ENCODE peak calls at places on chromosomes 13 and 19, in eight cellular contexts. One of them, this sample, is unnamed.

GRCh38 chr19:10209305-10209704 is 14.6 kb upstream of the DNMT1 start:
- DNase-seq in NCI-H1048: no peak
- DNase-seq in A549: no peak
- DNase-seq in iris pigment epithelial cell: peak; percentile 51
- DNase-seq in stimulated activated CD8-positive, alpha-beta memory T cell treated with anti-CD3 and anti-CD28 coated beads, Interleukin-2, amount 100 ng/mL, for 1 hour: no peak
- DNase-seq in endothelial cell: no peak
- DNase-seq in stimulated activated CD4-positive, alpha-beta T cell treated with anti-CD3 and anti-CD28 coated beads, Interleukin-4, amount 100 ng/mL, for 24 hours: no peak
- DNase-seq in T-helper 2 cell: no peak
- DNase-seq in this sample: no peak

GRCh38 chr13:78298657-78299056 is 304.7 kb downstream of the POU4F1 start:
- DNase-seq in endothelial cell: no peak
- DNase-seq in T-helper 2 cell: no peak
- DNase-seq in NCI-H1048: no peak
- DNase-seq in A549: no peak
- DNase-seq in stimulated activated CD8-positive, alpha-beta memory T cell treated with anti-CD3 and anti-CD28 coated beads, Interleukin-2, amount 100 ng/mL, for 1 hour: no peak
- DNase-seq in stimulated activated CD4-positive, alpha-beta T cell treated with anti-CD3 and anti-CD28 coated beads, Interleukin-4, amount 100 ng/mL, for 24 hours: no peak
- DNase-seq in iris pigment epithelial cell: peak; percentile 5
- DNase-seq in this sample: no peak

GRCh38 chr19:16441661-16442071 is 30.1 kb downstream of the EPS15L1 start:
- DNase-seq in T-helper 2 cell: no peak
- DNase-seq in iris pigment epithelial cell: peak; percentile 31
- DNase-seq in stimulated activated CD8-positive, alpha-beta memory T cell treated with anti-CD3 and anti-CD28 coated beads, Interleukin-2, amount 100 ng/mL, for 1 hour: no peak
- DNase-seq in A549: peak; percentile 16
- DNase-seq in NCI-H1048: no peak
- DNase-seq in endothelial cell: peak; percentile 68
- DNase-seq in stimulated activated CD4-positive, alpha-beta T cell treated with anti-CD3 and anti-CD28 coated beads, Interleukin-4, amount 100 ng/mL, for 24 hours: no peak
- DNase-seq in this sample: peak; percentile 6

GRCh38 chr13:112782433-112783010 is 92.7 kb downstream of the ATP11A start:
- DNase-seq in stimulated activated CD8-positive, alpha-beta memory T cell treated with anti-CD3 and anti-CD28 coated beads, Interleukin-2, amount 100 ng/mL, for 1 hour: no peak
- DNase-seq in iris pigment epithelial cell: no peak
- DNase-seq in stimulated activated CD4-positive, alpha-beta T cell treated with anti-CD3 and anti-CD28 coated beads, Interleukin-4, amount 100 ng/mL, for 24 hours: no peak
- DNase-seq in endothelial cell: no peak
- DNase-seq in T-helper 2 cell: no peak
- DNase-seq in NCI-H1048: no peak
- DNase-seq in A549: no peak
- DNase-seq in this sample: no peak

GRCh38 chr19:6500837-6501739 is 1.0 kb downstream of the TUBB4A start:
- DNase-seq in stimulated activated CD4-positive, alpha-beta T cell treated with anti-CD3 and anti-CD28 coated beads, Interleukin-4, amount 100 ng/mL, for 24 hours: no peak
- DNase-seq in A549: no peak
- DNase-seq in endothelial cell: no peak
- DNase-seq in T-helper 2 cell: no peak
- DNase-seq in stimulated activated CD8-positive, alpha-beta memory T cell treated with anti-CD3 and anti-CD28 coated beads, Interleukin-2, amount 100 ng/mL, for 1 hour: no peak
- DNase-seq in iris pigment epithelial cell: no peak
- DNase-seq in NCI-H1048: no peak
- DNase-seq in this sample: no peak

GRCh38 chr19:58362272-58362994 is at the start of gene ZNF497:
- DNase-seq in iris pigment epithelial cell: peak; percentile 95
- DNase-seq in endothelial cell: peak; percentile 97
- DNase-seq in NCI-H1048: peak; percentile 91
- DNase-seq in stimulated activated CD4-positive, alpha-beta T cell treated with anti-CD3 and anti-CD28 coated beads, Interleukin-4, amount 100 ng/mL, for 24 hours: peak; percentile 96
- DNase-seq in T-helper 2 cell: peak; percentile 93
- DNase-seq in A549: peak; percentile 99
- DNase-seq in stimulated activated CD8-positive, alpha-beta memory T cell treated with anti-CD3 and anti-CD28 coated beads, Interleukin-2, amount 100 ng/mL, for 1 hour: peak; percentile 95
- DNase-seq in this sample: peak; percentile 88

GRCh38 chr19:6753178-6754031 is 13.8 kb downstream of the SH2D3A start:
- DNase-seq in endothelial cell: peak; percentile 71
- DNase-seq in stimulated activated CD4-positive, alpha-beta T cell treated with anti-CD3 and anti-CD28 coated beads, Interleukin-4, amount 100 ng/mL, for 24 hours: peak; percentile 85
- DNase-seq in iris pigment epithelial cell: peak; percentile 75
- DNase-seq in T-helper 2 cell: peak; percentile 74
- DNase-seq in stimulated activated CD8-positive, alpha-beta memory T cell treated with anti-CD3 and anti-CD28 coated beads, Interleukin-2, amount 100 ng/mL, for 1 hour: peak; percentile 55
- DNase-seq in NCI-H1048: no peak
- DNase-seq in A549: peak; percentile 81
- DNase-seq in this sample: no peak

GRCh38 chr19:17266975-17267788 is at the start of gene BABAM1:
- DNase-seq in endothelial cell: peak; percentile 91
- DNase-seq in iris pigment epithelial cell: peak; percentile 99
- DNase-seq in NCI-H1048: peak; percentile 99
- DNase-seq in T-helper 2 cell: peak; percentile 91
- DNase-seq in stimulated activated CD4-positive, alpha-beta T cell treated with anti-CD3 and anti-CD28 coated beads, Interleukin-4, amount 100 ng/mL, for 24 hours: peak; percentile 97
- DNase-seq in A549: peak; percentile 98
- DNase-seq in stimulated activated CD8-positive, alpha-beta memory T cell treated with anti-CD3 and anti-CD28 coated beads, Interleukin-2, amount 100 ng/mL, for 1 hour: peak; percentile 80
- DNase-seq in this sample: peak; percentile 99

GRCh38 chr13:111398715-111399299 is 78.4 kb downstream of the TEX29 start:
- DNase-seq in A549: no peak
- DNase-seq in NCI-H1048: no peak
- DNase-seq in T-helper 2 cell: no peak
- DNase-seq in endothelial cell: no peak
- DNase-seq in stimulated activated CD4-positive, alpha-beta T cell treated with anti-CD3 and anti-CD28 coated beads, Interleukin-4, amount 100 ng/mL, for 24 hours: no peak
- DNase-seq in stimulated activated CD8-positive, alpha-beta memory T cell treated with anti-CD3 and anti-CD28 coated beads, Interleukin-2, amount 100 ng/mL, for 1 hour: no peak
- DNase-seq in iris pigment epithelial cell: no peak
- DNase-seq in this sample: no peak

GRCh38 chr19:41154060-41154459 is 39.0 kb upstream of the CYP2S1 start:
- DNase-seq in T-helper 2 cell: no peak
- DNase-seq in stimulated activated CD4-positive, alpha-beta T cell treated with anti-CD3 and anti-CD28 coated beads, Interleukin-4, amount 100 ng/mL, for 24 hours: no peak
- DNase-seq in endothelial cell: no peak
- DNase-seq in iris pigment epithelial cell: no peak
- DNase-seq in A549: no peak
- DNase-seq in stimulated activated CD8-positive, alpha-beta memory T cell treated with anti-CD3 and anti-CD28 coated beads, Interleukin-2, amount 100 ng/mL, for 1 hour: no peak
- DNase-seq in NCI-H1048: no peak
- DNase-seq in this sample: no peak

GRCh38 chr13:50340566-50341287 is 325.5 kb downstream of the KCNRG start:
- DNase-seq in stimulated activated CD4-positive, alpha-beta T cell treated with anti-CD3 and anti-CD28 coated beads, Interleukin-4, amount 100 ng/mL, for 24 hours: no peak
- DNase-seq in endothelial cell: no peak
- DNase-seq in NCI-H1048: no peak
- DNase-seq in iris pigment epithelial cell: no peak
- DNase-seq in T-helper 2 cell: no peak
- DNase-seq in stimulated activated CD8-positive, alpha-beta memory T cell treated with anti-CD3 and anti-CD28 coated beads, Interleukin-2, amount 100 ng/mL, for 1 hour: no peak
- DNase-seq in A549: no peak
- DNase-seq in this sample: no peak

GRCh38 chr13:35857769-35858168 is 273.4 kb downstream of the DCLK1 start:
- DNase-seq in endothelial cell: no peak
- DNase-seq in T-helper 2 cell: no peak
- DNase-seq in A549: no peak
- DNase-seq in stimulated activated CD8-positive, alpha-beta memory T cell treated with anti-CD3 and anti-CD28 coated beads, Interleukin-2, amount 100 ng/mL, for 1 hour: no peak
- DNase-seq in stimulated activated CD4-positive, alpha-beta T cell treated with anti-CD3 and anti-CD28 coated beads, Interleukin-4, amount 100 ng/mL, for 24 hours: no peak
- DNase-seq in iris pigment epithelial cell: peak; percentile 64
- DNase-seq in NCI-H1048: no peak
- DNase-seq in this sample: peak; percentile 42

This sample was measured in SW 1271.